ENCODE peak calls at places on chromosomes 11 and 22, in eight cellular contexts. B is mammary epithelial cell, K is Calu3, J is ovary, H is HFF-Myc, L is kidney epithelial cell, P is RWPE1, N is PC-3. E is an unnamed sample.

GRCh38 chr22:47476226-47476625 is 713.8 kb downstream of the TBC1D22A start:
- DNase-seq in B (no peak), K (no peak), J (no peak), H (no peak), L (no peak), P (no peak), N (no peak), E (no peak)

GRCh38 chr11:108199446-108200321 is 22.8 kb downstream of the NPAT start:
- DNase-seq in B (peak; percentile 97), K (peak; percentile 27), J (no peak), H (no peak), L (peak; percentile 47), P (peak; percentile 68), N (peak; percentile 53), E (no peak)

GRCh38 chr11:9396310-9396709 is 11.9 kb downstream of the IPO7 start:
- DNase-seq in B (no peak), K (no peak), J (no peak), H (no peak), L (no peak), P (no peak), N (no peak), E (no peak)

GRCh38 chr22:49953680-49954344 is 6.8 kb upstream of the PIM3 start:
- DNase-seq in B (no peak), K (no peak), J (no peak), H (no peak), L (no peak), P (no peak), N (no peak), E (peak; percentile 79)

GRCh38 chr11:19723572-19724342 is 11.1 kb downstream of the NAV2 start:
- DNase-seq in B (peak; percentile 65), K (peak; percentile 76), J (no peak), H (peak; percentile 77), L (no peak), P (no peak), N (peak; percentile 84), E (peak; percentile 50)

GRCh38 chr11:121113611-121114010 is 12.6 kb downstream of the TECTA start:
- DNase-seq in B (no peak), K (no peak), J (no peak), H (no peak), L (no peak), P (no peak), N (no peak), E (no peak)

GRCh38 chr11:19605500-19606371 is 106.9 kb upstream of the NAV2 start:
- DNase-seq in B (no peak), K (no peak), J (no peak), H (no peak), L (no peak), P (no peak), N (no peak), E (no peak)

GRCh38 chr11:45392154-45392553 is 106.0 kb upstream of the SYT13 start:
- DNase-seq in B (no peak), K (no peak), J (no peak), H (no peak), L (no peak), P (no peak), N (no peak), E (no peak)

GRCh38 chr11:70183483-70184176 is 19.5 kb upstream of the FADD start:
- DNase-seq in B (no peak), K (no peak), J (no peak), H (no peak), L (no peak), P (no peak), N (no peak), E (no peak)

GRCh38 chr11:108574675-108575074 is 18.9 kb downstream of the EXPH5 start:
- DNase-seq in B (no peak), K (no peak), J (no peak), H (no peak), L (no peak), P (no peak), N (no peak), E (no peak)

GRCh38 chr11:109309153-109309552 is 112.8 kb upstream of the C11orf87 start:
- DNase-seq in B (no peak), K (no peak), J (no peak), H (no peak), L (no peak), P (no peak), N (peak; percentile 14), E (no peak)

GRCh38 chr11:114228401-114229061 is 67.7 kb upstream of the NNMT start:
- DNase-seq in B (no peak), K (no peak), J (no peak), H (no peak), L (no peak), P (no peak), N (no peak), E (peak; percentile 50)

GRCh38 chr22:31241936-31242335 is 29.8 kb downstream of the LIMK2 start:
- DNase-seq in B (no peak), K (no peak), J (no peak), H (no peak), L (no peak), P (no peak), N (no peak), E (no peak)

GRCh38 chr22:28706845-28707244 is 27.2 kb upstream of the TTC28 start:
- DNase-seq in B (no peak), K (no peak), J (no peak), H (no peak), L (no peak), P (no peak), N (no peak), E (no peak)

GRCh38 chr22:18057568-18058209 is 20.1 kb upstream of the PEX26 start:
- DNase-seq in B (peak; percentile 99), K (peak; percentile 72), J (peak; percentile 82), H (peak; percentile 96), L (peak; percentile 97), P (peak; percentile 70), N (peak; percentile 96), E (no peak)

GRCh38 chr22:49199224-49199623 is 628.4 kb downstream of the BRD1 start:
- DNase-seq in B (no peak), K (no peak), J (no peak), H (no peak), L (no peak), P (no peak), N (no peak), E (no peak)

GRCh38 chr22:29765905-29766631 is 739 bp downstream of the ZMAT5 start:
- DNase-seq in B (no peak), K (no peak), J (no peak), H (no peak), L (no peak), P (no peak), N (no peak), E (no peak)

GRCh38 chr22:39181778-39182177 is 29.3 kb upstream of the CBX7 start:
- DNase-seq in B (no peak), K (no peak), J (no peak), H (no peak), L (no peak), P (no peak), N (no peak), E (no peak)

GRCh38 chr11:87422566-87422965 is 384.8 kb downstream of the TMEM135 start:
- DNase-seq in B (peak; percentile 24), K (no peak), J (no peak), H (no peak), L (no peak), P (peak; percentile 60), N (peak; percentile 97), E (no peak)

DNA sequence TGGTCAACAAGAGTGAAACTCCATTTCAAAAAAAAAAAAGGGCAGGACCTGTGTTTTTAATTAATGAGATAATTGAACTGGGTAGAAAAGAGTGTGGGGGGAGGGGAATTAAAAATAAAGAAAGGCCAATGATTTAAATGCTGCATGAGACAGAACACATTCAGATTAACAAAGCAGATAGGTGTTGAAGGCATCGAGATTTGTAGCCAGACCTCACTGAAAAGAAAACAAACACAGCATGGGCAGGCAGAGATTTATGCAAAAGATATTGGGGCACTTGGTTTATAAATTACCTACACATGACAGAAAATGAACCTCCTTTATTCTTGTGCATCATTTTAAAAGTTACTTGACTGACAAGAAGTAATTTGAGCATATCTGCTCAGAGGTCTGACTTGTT is 354.0 kb upstream of the API5 start:
- DNase-seq in B (no peak), K (no peak), J (no peak), H (no peak), L (no peak), P (no peak), N (no peak), E (no peak)
- TF ChIP-seq CTCF in B (no peak), K (no peak), J (no peak), H (no peak), L (no peak), P (no peak), N (no peak), E (no peak)

GRCh38 chr11:105399505-105399904 is 210.4 kb upstream of the GRIA4 start:
- DNase-seq in B (no peak), K (no peak), J (no peak), H (no peak), L (no peak), P (no peak), N (no peak), E (no peak)
- TF ChIP-seq CTCF in B (no peak), K (no peak), J (no peak), H (no peak), L (no peak), P (no peak), N (no peak), E (no peak)

GRCh38 chr11:116792869-116793475 is 1.3 kb upstream of the APOA5 start:
- DNase-seq in B (peak; percentile 80), K (no peak), J (no peak), H (peak; percentile 27), L (peak; percentile 18), P (peak; percentile 64), N (peak; percentile 92), E (no peak)

GRCh38 chr11:116792144-116792868 is 627 bp upstream of the APOA5 start:
- DNase-seq in B (no peak), K (no peak), J (no peak), H (no peak), L (no peak), P (no peak), N (no peak), E (no peak)

GRCh38 chr11:116791002-116791812 is 472 bp downstream of the APOA5 start:
- DNase-seq in B (no peak), K (peak; percentile 77), J (peak; percentile 87), H (peak; percentile 19), L (no peak), P (peak; percentile 40), N (peak; percentile 48), E (peak; percentile 92)

GRCh38 chr11:116790167-116791001 is 1.3 kb downstream of the APOA5 start:
- DNase-seq in B (no peak), K (no peak), J (peak; percentile 38), H (no peak), L (no peak), P (no peak), N (no peak), E (peak; percentile 77)

DNA sequence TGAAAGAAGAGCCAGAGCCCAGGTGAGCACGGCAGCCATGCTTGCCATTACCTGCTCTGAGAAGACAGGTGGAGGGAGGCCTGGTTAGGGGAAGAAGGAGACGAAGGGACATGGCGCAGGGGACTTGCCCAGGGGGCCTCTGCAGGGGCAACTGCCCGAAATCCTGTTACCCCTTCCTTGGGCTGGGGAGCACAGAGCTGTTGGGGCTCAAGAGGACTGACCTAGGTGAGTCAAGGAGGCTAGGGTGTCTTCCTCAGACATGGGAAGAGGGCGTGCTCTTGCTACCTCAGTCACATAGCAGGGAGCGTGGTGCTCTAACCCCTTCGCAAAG is at the start of gene APOA5:
- DNase-seq in B (no peak), K (no peak), J (no peak), H (no peak), L (no peak), P (no peak), N (no peak), E (peak; percentile 19)
- TF ChIP-seq CTCF in B (no peak), K (no peak), J (no peak), H (no peak), L (no peak), P (no peak), N (no peak), E (no peak)

GRCh38 chr11:449889-450808 is at the start of gene PTDSS2:
- DNase-seq in B (peak; percentile 88), K (peak; percentile 94), J (peak; percentile 96), H (peak; percentile 90), L (peak; percentile 82), P (peak; percentile 90), N (peak; percentile 91), E (peak; percentile 98)
- TF ChIP-seq CTCF in B (no peak), K (no peak), J (no peak), H (no peak), L (no peak), P (no peak), N (no peak), E (peak; percentile 60)

E was measured in upper lobe of left lung.